ENCODE peak calls at places on chromosomes 16 and 17, in nine cellular contexts. T is LoVo; M is fibroblast of pulmonary artery; V is dermis microvascular lymphatic vessel endothelial cell; J is neural crest cell; F is Panc1; L is activated CD8-positive, alpha-beta memory T cell treated with anti-CD3 and anti-CD28 coated beads for 1 hour; Z is effector memory CD4-positive, alpha-beta T cell; P is lower lobe of right lung. Q is an unnamed sample.

GRCh38 chr17:61595418-61595817 is 4.4 kb upstream of the NACA2 start:
- DNase-seq in T (no peak), M (no peak), V (no peak), J (no peak), F (no peak), L (no peak), Z (no peak), P (no peak), Q (no peak)

GRCh38 chr16:61214780-61215179 is 821.5 kb downstream of the CDH8 start:
- DNase-seq in T (no peak), M (no peak), V (no peak), J (no peak), F (no peak), L (no peak), Z (no peak), P (no peak), Q (no peak)

GRCh38 chr17:48973806-48974205 is 5.4 kb upstream of the GIP start:
- DNase-seq in T (no peak), M (no peak), V (no peak), J (no peak), F (no peak), L (no peak), Z (no peak), P (no peak), Q (no peak)

GRCh38 chr17:29835438-29836351 is 94.3 kb downstream of the SSH2 start:
- DNase-seq in T (no peak), M (peak), V (no peak), J (no peak), F (no peak), L (no peak), Z (no peak), P (peak), Q (no peak)

GRCh38 chr17:41625602-41626001 is 1.2 kb upstream of the KRT17 start:
- DNase-seq in T (no peak), M (no peak), V (no peak), J (no peak), F (no peak), L (no peak), Z (no peak), P (no peak), Q (no peak)

GRCh38 chr17:1643999-1644492 is 1.5 kb downstream of the SCARF1 start:
- DNase-seq in T (no peak), M (no peak), V (no peak), J (no peak), F (no peak), L (no peak), Z (no peak), P (peak), Q (no peak)

GRCh38 chr16:27520982-27521673 is 28.6 kb downstream of the GTF3C1 start:
- DNase-seq in T (no peak), M (peak), V (no peak), J (no peak), F (no peak), L (no peak), Z (no peak), P (no peak), Q (no peak)

GRCh38 chr17:20273741-20274500 is 193.4 kb downstream of the LGALS9B start:
- DNase-seq in T (no peak), M (no peak), V (no peak), J (no peak), F (no peak), L (no peak), Z (no peak), P (no peak), Q (peak)

GRCh38 chr17:69672924-69673323 is 258.4 kb downstream of the MAP2K6 start:
- DNase-seq in T (no peak), M (peak), V (no peak), J (no peak), F (no peak), L (no peak), Z (no peak), P (no peak), Q (no peak)

GRCh38 chr17:51120357-51120738 is 320 bp downstream of the SPAG9 start:
- DNase-seq in T (peak), M (peak), V (no peak), J (peak), F (no peak), L (peak), Z (no peak), P (no peak), Q (peak)